ENCODE peak calls at places on chromosomes 16 and 17, in eight cellular contexts. Y is RWPE1; I is dorsolateral prefrontal cortex; H is CD4-positive, alpha-beta T cell; Q is mesenchymal stem cell; P is cardiac muscle cell; E is right atrium auricular region; M is effector memory CD4-positive, alpha-beta T cell. O is an unnamed sample.

GRCh38 chr17:77036841-77037381 is 103.9 kb upstream of the SEC14L1 start:
- DNase-seq in P (peak), M (no peak), I (peak), Y (peak), E (no peak), Q (no peak), H (no peak), O (no peak)

GRCh38 chr16:8962393-8963009 is 1.2 kb downstream of the USP7 start:
- DNase-seq in Y (peak), P (no peak), I (no peak), M (peak), Q (peak), E (no peak), H (peak), O (peak)

GRCh38 chr16:81243927-81244326 is 5.4 kb downstream of the BCO1 start:
- DNase-seq in Y (no peak), P (no peak), Q (no peak), H (no peak), M (no peak), I (no peak), E (no peak), O (no peak)

GRCh38 chr17:14359251-14359939 is 58.5 kb downstream of the HS3ST3B1 start:
- DNase-seq in H (no peak), P (no peak), E (no peak), M (no peak), I (no peak), Y (no peak), Q (peak), O (peak)

GRCh38 chr16:27326738-27327585 is 13.2 kb downstream of the IL4R start:
- DNase-seq in I (no peak), Q (peak), Y (peak), E (peak), H (peak), M (no peak), P (peak), O (peak)

GRCh38 chr16:56311208-56312027 is 113.9 kb downstream of the AMFR start:
- DNase-seq in I (no peak), H (no peak), E (no peak), P (no peak), Y (no peak), Q (no peak), M (no peak), O (no peak)

GRCh38 chr16:17125671-17126070 is 345.1 kb downstream of the XYLT1 start:
- DNase-seq in H (no peak), Y (no peak), M (no peak), Q (no peak), E (no peak), P (no peak), I (no peak), O (no peak)

GRCh38 chr17:64920026-64920418 is 744 bp upstream of the LRRC37A3 start:
- DNase-seq in Q (peak), Y (no peak), H (no peak), P (peak), M (no peak), E (no peak), I (no peak), O (no peak)

GRCh38 chr17:59671386-59671785 is 35.8 kb downstream of the PTRH2 start:
- DNase-seq in H (no peak), I (no peak), Y (no peak), Q (no peak), P (no peak), M (no peak), E (no peak), O (no peak)

GRCh38 chr17:58706351-58707140 is 14.1 kb downstream of the RAD51C start:
- DNase-seq in P (no peak), Y (no peak), E (no peak), H (no peak), I (no peak), M (no peak), Q (no peak), O (no peak)

GRCh38 chr16:89257281-89257731 is 39.8 kb downstream of the ZNF778 start:
- DNase-seq in Q (no peak), H (no peak), M (no peak), E (no peak), P (peak), I (no peak), Y (no peak), O (peak)

GRCh38 chr17:16977932-16978331 is 6.0 kb upstream of the TNFRSF13B start:
- DNase-seq in I (no peak), Q (no peak), M (no peak), E (no peak), P (peak), Y (no peak), H (no peak), O (no peak)

GRCh38 chr16:3503513-3503912 is 2.7 kb downstream of the CLUAP1 start:
- DNase-seq in I (no peak), P (no peak), Y (no peak), M (peak), H (peak), E (no peak), Q (no peak), O (no peak)
- H3K27ac ChIP-seq in I (no peak), P (no peak), Y (peak), M (peak), H (peak), E (no peak), Q (no peak), O (no peak)

DNA sequence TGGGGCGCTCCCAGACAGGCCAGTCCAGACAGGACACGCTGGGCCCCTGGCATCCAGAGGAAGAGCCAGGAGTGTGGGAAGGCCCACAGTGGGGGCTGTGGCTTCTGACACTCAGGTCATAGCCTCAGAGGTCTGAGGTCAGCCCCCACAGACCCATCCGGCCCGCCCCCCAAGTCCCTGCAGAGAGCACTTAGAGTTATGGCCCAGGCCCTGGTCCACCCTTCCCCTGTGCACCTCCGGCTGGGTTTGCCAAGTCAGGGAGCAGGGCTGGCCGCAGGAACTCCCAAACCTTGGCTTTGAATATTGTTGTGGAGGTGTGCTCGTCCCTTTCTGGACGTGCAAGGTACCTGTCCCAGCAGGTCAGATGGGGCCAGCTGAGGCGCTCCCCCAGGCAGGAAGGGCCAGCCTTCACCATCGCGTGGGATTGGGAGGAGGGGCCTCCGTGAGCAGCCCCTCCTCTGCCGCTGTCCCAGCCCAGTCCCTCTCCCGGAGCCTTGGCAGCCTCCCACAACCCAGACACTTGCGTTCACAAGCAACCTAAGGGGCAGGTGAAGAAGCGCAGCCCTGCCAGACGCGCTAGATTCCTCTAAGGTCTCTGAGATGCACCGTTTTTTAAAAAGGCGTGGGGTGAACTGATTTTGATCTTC is 74.6 kb downstream of the SOCS1 start:
- DNase-seq in H (no peak), Y (peak), M (no peak), I (no peak), Q (no peak), P (no peak), E (no peak), O (no peak)
- H3K27ac ChIP-seq in H (no peak), Y (peak), M (no peak), I (no peak), Q (no peak), P (no peak), E (no peak), O (peak)

DNA sequence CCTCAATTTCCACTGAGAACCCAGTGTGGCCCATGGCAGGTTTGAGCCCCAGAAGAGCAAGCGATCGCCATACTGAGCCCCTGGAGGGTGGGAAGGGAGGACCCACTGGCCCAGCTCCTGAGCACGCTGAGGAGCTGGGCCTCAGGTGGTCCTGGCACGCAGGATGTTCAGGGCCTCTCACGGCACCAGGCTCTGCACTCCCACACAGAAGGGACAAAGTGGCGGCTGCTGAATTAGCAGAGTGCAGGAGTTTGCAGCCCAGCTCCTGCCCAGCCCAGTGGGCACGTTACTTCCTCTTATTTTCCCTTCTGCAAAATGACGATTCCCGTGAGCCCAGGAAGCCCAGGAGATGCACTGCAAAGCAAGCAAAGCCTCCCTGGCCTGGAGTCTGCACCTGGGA is 42.3 kb upstream of the MTSS2 start:
- DNase-seq in Q (no peak), M (no peak), E (no peak), H (no peak), Y (no peak), P (no peak), I (no peak), O (no peak)
- H3K27ac ChIP-seq in Q (no peak), M (no peak), E (no peak), H (no peak), Y (no peak), P (no peak), I (no peak), O (no peak)

DNA sequence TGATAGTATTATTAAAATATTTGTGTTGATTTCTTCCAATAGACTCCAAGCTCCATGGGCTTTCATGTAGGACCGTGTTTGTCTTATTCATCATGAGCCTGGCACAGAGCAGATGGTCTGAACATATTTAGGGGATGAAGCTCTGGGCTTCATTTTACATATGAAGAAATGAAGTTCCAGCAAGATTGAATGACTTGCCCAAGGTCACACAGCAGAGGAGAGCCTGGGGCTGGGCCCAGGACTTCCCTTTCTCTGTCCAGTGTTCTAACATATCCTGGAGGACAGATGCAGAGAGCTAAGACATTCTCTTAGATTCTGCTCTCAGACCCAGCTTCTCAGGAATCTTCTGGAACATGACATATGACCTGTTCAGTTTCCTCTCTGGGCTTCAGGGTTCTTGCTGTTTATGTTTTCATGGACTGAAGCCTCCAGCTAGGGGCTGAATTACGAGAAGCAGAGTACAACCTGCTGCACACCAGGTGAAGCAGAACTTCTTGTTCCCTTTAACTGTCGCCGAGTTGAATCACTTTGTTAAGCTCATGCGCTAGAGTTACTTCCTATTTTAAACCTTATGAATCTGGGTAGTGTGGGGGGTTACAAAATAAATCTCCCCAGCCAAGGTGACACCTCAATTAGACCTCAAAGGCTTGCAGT is 53.6 kb downstream of the GPRC5B start:
- DNase-seq in M (no peak), H (no peak), I (no peak), Q (peak), P (no peak), E (no peak), Y (no peak), O (no peak)
- H3K27ac ChIP-seq in M (no peak), H (no peak), I (peak), Q (no peak), P (peak), E (peak), Y (no peak), O (no peak)

DNA sequence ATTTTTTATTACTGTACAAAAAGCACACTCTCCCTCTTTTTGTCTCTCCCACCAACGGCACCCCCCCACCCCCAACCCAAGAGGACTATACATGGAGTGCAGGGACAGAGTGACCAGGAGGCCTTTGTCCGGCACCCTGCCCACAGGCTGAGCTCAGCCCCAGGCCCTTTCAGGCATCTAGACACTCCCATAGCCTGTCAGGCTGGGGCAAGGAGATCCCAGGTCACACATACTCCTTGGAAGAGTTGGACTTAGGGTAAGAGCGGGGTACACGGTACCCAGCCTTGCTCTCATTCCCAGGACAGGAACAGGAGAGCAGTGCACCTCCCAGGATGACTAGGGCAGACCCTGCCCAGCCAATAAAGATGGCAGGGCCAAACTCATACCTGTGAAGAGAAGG is 2.1 kb downstream of the CLDN7 start:
- DNase-seq in H (no peak), E (no peak), P (no peak), M (no peak), Y (no peak), Q (no peak), I (no peak), O (peak)
- H3K27ac ChIP-seq in H (no peak), E (no peak), P (no peak), M (no peak), Y (peak), Q (no peak), I (no peak), O (peak)

GRCh38 chr17:36731806-36732205 is 130.4 kb downstream of the MRM1 start:
- DNase-seq in P (peak), E (no peak), H (no peak), I (no peak), Q (no peak), M (no peak), Y (no peak), O (no peak)
- H3K27ac ChIP-seq in P (no peak), E (no peak), H (no peak), I (no peak), Q (no peak), M (no peak), Y (no peak), O (no peak)

DNA sequence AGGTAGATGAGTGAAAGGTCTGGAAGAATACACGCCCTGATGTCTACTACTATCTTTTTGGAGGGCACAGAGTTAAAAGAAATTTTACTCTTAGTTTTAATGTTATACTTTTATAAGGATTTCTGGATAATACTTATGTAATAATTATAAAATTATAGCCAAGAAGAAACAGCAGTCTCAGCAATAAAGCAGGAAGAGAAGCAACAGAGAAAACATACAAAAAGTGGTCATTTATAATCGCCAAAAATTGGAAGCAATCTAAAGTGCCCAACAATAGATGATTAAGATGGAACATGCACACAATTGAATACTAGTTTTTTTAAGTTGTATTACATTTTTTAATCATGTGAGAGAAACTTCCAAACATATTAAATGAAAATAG is 64.4 kb downstream of the SMG6 start:
- DNase-seq in Y (no peak), P (no peak), E (no peak), M (no peak), Q (no peak), H (no peak), I (no peak), O (no peak)
- H3K27ac ChIP-seq in Y (no peak), P (peak), E (peak), M (no peak), Q (no peak), H (no peak), I (no peak), O (peak)

GRCh38 chr17:41654908-41655607 is 30.7 kb upstream of the KRT17 start:
- DNase-seq in P (no peak), M (no peak), Q (no peak), Y (no peak), I (no peak), E (no peak), H (no peak), O (no peak)

GRCh38 chr17:41657164-41657754 is 31.4 kb upstream of the EIF1 start:
- DNase-seq in I (no peak), M (no peak), P (no peak), H (no peak), Y (no peak), Q (no peak), E (no peak), O (no peak)

GRCh38 chr17:41655611-41656111 is 31.3 kb upstream of the KRT17 start:
- DNase-seq in E (no peak), P (no peak), Q (no peak), I (no peak), M (no peak), H (no peak), Y (peak), O (peak)

GRCh38 chr17:41657936-41658335 is 30.7 kb upstream of the EIF1 start:
- DNase-seq in H (no peak), Y (no peak), P (no peak), E (no peak), Q (no peak), I (no peak), M (no peak), O (no peak)

DNA sequence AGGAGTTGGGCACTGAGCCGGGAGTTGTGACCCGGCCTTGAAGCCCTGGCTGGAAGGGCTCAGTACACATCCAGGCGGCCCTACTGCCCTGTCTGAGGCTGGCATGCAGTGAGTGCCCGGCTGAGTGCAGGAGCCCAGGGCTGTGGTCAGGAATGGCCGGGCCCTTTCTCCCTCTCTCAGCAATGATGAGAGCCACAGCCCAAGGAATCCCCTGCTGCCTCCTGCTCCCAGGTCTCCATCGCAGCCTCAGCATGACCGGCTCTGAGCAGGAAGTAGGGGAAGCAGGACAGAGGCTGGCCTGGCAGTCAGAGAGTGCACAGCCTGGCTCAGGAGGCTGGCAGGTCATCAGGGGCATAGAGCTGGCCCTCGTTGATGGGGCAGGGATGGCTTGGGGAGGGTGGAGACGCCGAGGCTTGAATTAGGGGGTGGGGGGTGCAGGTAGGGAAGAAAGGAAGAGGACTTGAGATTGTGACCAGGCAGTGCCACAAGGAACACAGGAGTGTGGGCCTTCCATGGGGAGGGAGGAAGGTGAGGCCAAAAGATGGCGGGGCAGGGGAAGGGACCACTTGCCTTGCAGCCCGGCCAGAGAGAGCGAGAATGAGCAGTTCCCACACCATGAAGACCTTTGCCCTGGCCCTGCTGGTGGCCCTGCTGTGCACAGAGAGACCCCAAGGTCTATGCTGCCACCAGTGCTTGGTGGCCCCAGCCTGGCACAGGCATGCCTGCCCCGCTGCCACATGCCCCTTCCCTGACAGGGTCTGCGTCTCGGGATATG is 32.1 kb upstream of the KRT17 start:
- DNase-seq in Y (no peak), I (no peak), M (no peak), P (no peak), Q (no peak), H (no peak), E (no peak), O (no peak)
- H3K27ac ChIP-seq in Y (peak), I (no peak), M (no peak), P (no peak), Q (no peak), H (no peak), E (no peak), O (peak)

O was measured in left lung.